ENCODE peak calls at places on chromosome 1, in four cellular contexts. P is keratinocyte, O is left cardiac atrium, F is tibial nerve. C is an unnamed sample.

GRCh38 chr1:180295999-180296398 is 65.9 kb downstream of the LHX4 start:
- DNase-seq in P (no peak), O (no peak), F (no peak), C (no peak)

GRCh38 chr1:113314600-113314999 is 75.7 kb upstream of the MAGI3 start:
- DNase-seq in P (no peak), O (no peak), F (no peak), C (no peak)

GRCh38 chr1:218486108-218486507 is 141.0 kb downstream of the TGFB2 start:
- DNase-seq in P (no peak), O (no peak), F (no peak), C (no peak)

GRCh38 chr1:236081546-236082227 is 16.8 kb upstream of the NID1 start:
- DNase-seq in P (no peak), O (no peak), F (no peak), C (no peak)

GRCh38 chr1:155324717-155325595 is 4.3 kb downstream of the RUSC1 start:
- DNase-seq in P (no peak), O (peak), F (no peak), C (peak)

GRCh38 chr1:9289090-9289534 is 3.6 kb upstream of the SPSB1 start:
- DNase-seq in P (no peak), O (peak), F (peak), C (no peak)

GRCh38 chr1:62437273-62437945 is 560 bp downstream of the USP1 start:
- DNase-seq in P (no peak), O (no peak), F (no peak), C (peak)

GRCh38 chr1:59156526-59157196 is 140.2 kb upstream of the FGGY start:
- DNase-seq in P (no peak), O (no peak), F (no peak), C (no peak)

GRCh38 chr1:60657926-60658325 is 424.4 kb upstream of the NFIA start:
- DNase-seq in P (no peak), O (no peak), F (no peak), C (no peak)